ENCODE peak calls at places on chromosome 19, in six cellular contexts. K, M, H, L, N and D are unnamed samples.

GRCh38 chr19:48329167-48329891 is 4.0 kb downstream of the EMP3 start:
- DNase-seq in M (no peak), N (no peak), L (peak; percentile 84), K (no peak), H (no peak), D (peak; percentile 28)

GRCh38 chr19:14117668-14118164 is at the start of gene PRKACA:
- DNase-seq in K (peak; percentile 100), L (peak; percentile 100), M (peak; percentile 100), N (peak; percentile 95), H (peak; percentile 96), D (peak; percentile 98)

GRCh38 chr19:40801449-40802299 is 2.7 kb downstream of the EGLN2 start:
- DNase-seq in M (no peak), K (no peak), N (no peak), H (no peak), L (peak; percentile 48), D (no peak)

GRCh38 chr19:31693131-31693700 is 344.0 kb upstream of the TSHZ3 start:
- DNase-seq in N (no peak), M (no peak), H (no peak), K (no peak), L (no peak), D (no peak)

GRCh38 chr19:52219611-52220010 is 29.8 kb downstream of the PPP2R1A start:
- DNase-seq in N (no peak), H (no peak), K (no peak), L (no peak), M (no peak), D (no peak)

GRCh38 chr19:15656467-15656866 is 15.8 kb downstream of the CYP4F3 start:
- DNase-seq in L (no peak), M (no peak), K (no peak), H (no peak), N (no peak), D (no peak)

GRCh38 chr19:15398501-15399233 is 19.1 kb upstream of the AKAP8 start:
- DNase-seq in K (no peak), L (no peak), N (no peak), H (no peak), M (no peak), D (no peak)

GRCh38 chr19:48751835-48752510 is 468 bp downstream of the FUT1 start:
- DNase-seq in K (no peak), M (no peak), N (no peak), L (no peak), H (peak; percentile 18), D (no peak)

GRCh38 chr19:2578391-2578826 is 102.5 kb downstream of the GADD45B start:
- DNase-seq in M (peak; percentile 42), K (peak; percentile 71), L (peak; percentile 76), N (no peak), H (no peak), D (no peak)

GRCh38 chr19:30743702-30744101 is 371.5 kb downstream of the ZNF536 start:
- DNase-seq in M (no peak), N (no peak), K (no peak), L (no peak), H (no peak), D (no peak)

GRCh38 chr19:405138-405965 is 3.6 kb downstream of the C2CD4C start:
- DNase-seq in H (no peak), L (no peak), N (no peak), M (no peak), K (no peak), D (no peak)

GRCh38 chr19:5808120-5808816 is 3.4 kb downstream of the NRTN start:
- DNase-seq in K (no peak), H (no peak), M (no peak), L (no peak), N (no peak), D (no peak)

GRCh38 chr19:57171551-57172081 is 4.3 kb upstream of the DUXA start:
- DNase-seq in H (no peak), L (peak; percentile 74), M (peak; percentile 73), N (no peak), K (peak; percentile 55), D (peak; percentile 30)

GRCh38 chr19:4713384-4713951 is 10.2 kb downstream of the DPP9 start:
- DNase-seq in H (peak; percentile 94), N (no peak), L (peak; percentile 99), K (peak; percentile 91), M (peak; percentile 94), D (no peak)

GRCh38 chr19:32966750-32967149 is 5.0 kb downstream of the CEP89 start:
- DNase-seq in K (no peak), L (no peak), M (no peak), H (no peak), N (no peak), D (no peak)

GRCh38 chr19:4749870-4750269 is 26.2 kb upstream of the DPP9 start:
- DNase-seq in M (no peak), H (no peak), N (no peak), K (no peak), L (no peak), D (no peak)

GRCh38 chr19:53621885-53622710 is 9.7 kb upstream of the DPRX start:
- DNase-seq in M (no peak), N (no peak), L (no peak), K (peak; percentile 4), H (no peak), D (no peak)

GRCh38 chr19:6712231-6712630 is 8.2 kb downstream of the C3 start:
- DNase-seq in H (no peak), M (no peak), N (no peak), K (no peak), L (no peak), D (no peak)

GRCh38 chr19:3131168-3131567 is 4.7 kb upstream of the GNA15 start:
- DNase-seq in K (no peak), H (no peak), M (no peak), N (no peak), L (no peak), D (no peak)

GRCh38 chr19:49361438-49362047 is 673 bp downstream of the TEAD2 start:
- DNase-seq in L (peak; percentile 75), M (peak; percentile 88), H (peak; percentile 56), K (peak; percentile 91), N (no peak), D (no peak)

GRCh38 chr19:35151273-35152065 is 3.1 kb upstream of the FXYD5 start:
- DNase-seq in K (no peak), L (no peak), N (no peak), H (no peak), M (no peak), D (no peak)

GRCh38 chr19:43425567-43426392 is 11.1 kb downstream of the TEX101 start:
- DNase-seq in K (peak; percentile 30), L (peak; percentile 64), H (peak; percentile 18), N (no peak), M (no peak), D (no peak)

GRCh38 chr19:5078179-5078578 is 109.3 kb downstream of the KDM4B start:
- DNase-seq in K (no peak), L (no peak), M (no peak), H (no peak), N (no peak), D (no peak)

GRCh38 chr19:2561895-2562294 is 86.0 kb downstream of the GADD45B start:
- DNase-seq in N (no peak), L (no peak), H (no peak), M (peak; percentile 16), K (no peak), D (peak; percentile 54)

GRCh38 chr19:3370214-3370720 is 3.9 kb downstream of the NFIC start:
- DNase-seq in K (no peak), N (no peak), L (peak; percentile 34), H (no peak), M (no peak), D (no peak)

GRCh38 chr19:581399-582111 is 8.1 kb upstream of the HCN2 start:
- DNase-seq in L (no peak), K (no peak), N (no peak), M (no peak), H (no peak), D (no peak)

GRCh38 chr19:40512473-40513344 is 45.9 kb downstream of the SPTBN4 start:
- DNase-seq in N (no peak), H (no peak), K (peak; percentile 33), M (no peak), L (peak; percentile 65), D (no peak)

GRCh38 chr19:35528218-35529038 is at the start of gene SBSN:
- DNase-seq in L (peak; percentile 94), H (no peak), M (no peak), N (no peak), K (peak; percentile 79), D (no peak)

GRCh38 chr19:23986623-23987022 is 71.9 kb downstream of the ZNF726 start:
- DNase-seq in H (no peak), K (no peak), M (no peak), L (no peak), N (no peak), D (no peak)

GRCh38 chr19:23996549-23996948 is 81.9 kb downstream of the ZNF726 start:
- DNase-seq in M (no peak), L (peak; percentile 14), N (no peak), H (peak; percentile 3), K (no peak), D (no peak)

GRCh38 chr19:23992348-23992747 is 77.7 kb downstream of the ZNF726 start:
- DNase-seq in N (no peak), L (no peak), H (no peak), K (no peak), M (no peak), D (no peak)

DNA sequence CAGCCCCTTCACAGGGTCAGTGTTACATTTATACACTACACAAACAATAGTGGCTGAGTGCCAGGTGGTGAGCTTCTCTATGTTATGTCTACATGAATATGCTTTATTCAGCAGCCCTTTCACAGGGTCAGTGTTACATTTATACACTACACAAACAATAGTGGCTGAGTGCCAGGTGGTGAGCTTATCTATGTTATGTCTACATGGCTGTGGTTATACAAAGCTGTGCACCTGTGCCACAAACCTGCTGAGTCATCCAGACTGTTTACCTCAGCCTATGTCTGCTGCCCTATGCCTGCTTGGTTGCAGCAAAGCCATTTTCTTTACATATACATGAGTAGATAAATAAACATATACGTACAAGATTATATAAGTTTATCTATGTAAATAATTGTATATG is 76.5 kb downstream of the ZNF726 start:
- DNase-seq in L (no peak), M (no peak), K (peak; percentile 4), H (no peak), N (no peak), D (no peak)
- H3K9me3 ChIP-seq in L (no peaks in the 10 kb centered on the region), M (no peaks in the 10 kb centered on the region), K (peaks cover 15% of the 10 kb centered on the region), H (peaks cover 6% of the 10 kb centered on the region), N (no peaks in the 10 kb centered on the region), D (no peaks in the 10 kb centered on the region)

GRCh38 chr19:20197747-20198146 is 30.7 kb downstream of the ZNF486 start:
- DNase-seq in M (no peak), L (no peak), H (no peak), N (no peak), K (no peak), D (no peak)
- H3K9me3 ChIP-seq in M (peaks cover 46% of the 10 kb centered on the region), L (no peaks in the 10 kb centered on the region), H (peaks cover 9% of the 10 kb centered on the region), N (no peaks in the 10 kb centered on the region), K (no peaks in the 10 kb centered on the region), D (peaks cover 25% of the 10 kb centered on the region)

GRCh38 chr19:9146882-9147281 is 6.7 kb downstream of the ZNF317 start:
- DNase-seq in L (no peak), N (no peak), H (no peak), K (no peak), M (no peak), D (no peak)
- H3K9me3 ChIP-seq in L (no peaks in the 10 kb centered on the region), N (peaks cover 6% of the 10 kb centered on the region), H (peaks cover 52% of the 10 kb centered on the region), K (no peaks in the 10 kb centered on the region), M (peaks cover 24% of the 10 kb centered on the region), D (no peaks in the 10 kb centered on the region)

DNA sequence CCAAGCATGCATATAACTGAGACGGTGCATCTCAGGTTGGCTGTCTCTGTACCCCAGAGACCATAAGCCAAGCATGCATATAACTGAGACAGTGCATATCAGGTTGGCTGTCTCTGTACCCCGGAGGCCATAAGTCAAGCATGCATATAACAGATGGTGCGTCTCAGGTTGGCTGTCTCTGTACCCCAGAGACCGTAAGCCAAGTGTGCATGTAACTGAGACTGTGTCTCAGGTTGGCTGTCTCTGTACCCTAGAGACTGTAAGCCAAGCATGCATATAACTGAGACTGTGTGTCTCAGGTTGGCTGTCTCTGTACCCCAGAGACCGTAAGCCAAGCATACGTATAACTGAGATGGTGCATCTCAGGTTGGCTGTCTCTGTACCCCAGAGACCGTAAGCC is 30.8 kb downstream of the NLRP4 start:
- DNase-seq in H (no peak), K (no peak), L (no peak), M (no peak), N (no peak), D (no peak)
- H3K9me3 ChIP-seq in H (no peaks in the 10 kb centered on the region), K (no peaks in the 10 kb centered on the region), L (no peaks in the 10 kb centered on the region), M (peaks cover 4% of the 10 kb centered on the region), N (no peaks in the 10 kb centered on the region), D (no peaks in the 10 kb centered on the region)